ENCODE peak calls at places on chromosomes 11 and 22, in nine cellular contexts. F, I, G, V, S, T, Z, A and M are unnamed samples.

GRCh38 chr11:788953-789940 is 643 bp downstream of the CEND1 start:
- DNase-seq in F (no peak), I (no peak), G (no peak), V (no peak), S (no peak), T (no peak), Z (no peak), A (no peak), M (no peak)

GRCh38 chr11:134466909-134467567 is 55.0 kb upstream of the B3GAT1 start:
- DNase-seq in F (no peak), I (no peak), G (no peak), V (no peak), S (no peak), T (no peak), Z (no peak), A (no peak), M (peak)

GRCh38 chr11:61602775-61603569 is 22.1 kb upstream of the SYT7 start:
- DNase-seq in F (peak), I (no peak), G (no peak), V (no peak), S (no peak), T (no peak), Z (peak), A (no peak), M (peak)

GRCh38 chr11:22558638-22559037 is 67.0 kb downstream of the FANCF start:
- DNase-seq in F (no peak), I (no peak), G (no peak), V (no peak), S (no peak), T (no peak), Z (no peak), A (no peak), M (no peak)

GRCh38 chr11:64892411-64892831 is 14.0 kb upstream of the EHD1 start:
- DNase-seq in F (no peak), I (no peak), G (no peak), V (no peak), S (no peak), T (no peak), Z (no peak), A (no peak), M (no peak)

GRCh38 chr11:22192642-22193347 is at the start of gene ANO5:
- DNase-seq in F (peak), I (no peak), G (no peak), V (no peak), S (no peak), T (peak), Z (no peak), A (peak), M (peak)

GRCh38 chr22:44259366-44260215 is 53.2 kb downstream of the SHISAL1 start:
- DNase-seq in F (no peak), I (no peak), G (no peak), V (no peak), S (no peak), T (no peak), Z (no peak), A (no peak), M (no peak)

GRCh38 chr11:122951231-122951630 is 30.4 kb downstream of the BSX start:
- DNase-seq in F (no peak), I (no peak), G (no peak), V (no peak), S (no peak), T (no peak), Z (no peak), A (peak), M (no peak)

GRCh38 chr11:119179983-119180382 is 5.3 kb upstream of the NHERF4 start:
- DNase-seq in F (no peak), I (no peak), G (no peak), V (no peak), S (no peak), T (no peak), Z (no peak), A (no peak), M (peak)

GRCh38 chr22:29726512-29727247 is 6.9 kb downstream of the CABP7 start:
- DNase-seq in F (no peak), I (no peak), G (no peak), V (no peak), S (no peak), T (no peak), Z (no peak), A (no peak), M (no peak)

GRCh38 chr11:20631525-20632168 is 32.2 kb downstream of the SLC6A5 start:
- DNase-seq in F (no peak), I (no peak), G (no peak), V (no peak), S (no peak), T (no peak), Z (no peak), A (no peak), M (no peak)

GRCh38 chr11:44630511-44631210 is 65.2 kb downstream of the CD82 start:
- DNase-seq in F (no peak), I (peak), G (no peak), V (no peak), S (no peak), T (no peak), Z (no peak), A (no peak), M (peak)

GRCh38 chr11:16844268-16844667 is 105.8 kb downstream of the C11orf58 start:
- DNase-seq in F (no peak), I (no peak), G (no peak), V (no peak), S (no peak), T (no peak), Z (no peak), A (no peak), M (no peak)

GRCh38 chr11:122104381-122104780 is 11.6 kb downstream of the BLID start:
- DNase-seq in F (peak), I (no peak), G (no peak), V (no peak), S (no peak), T (no peak), Z (no peak), A (no peak), M (no peak)

GRCh38 chr22:20235453-20235991 is 32.6 kb downstream of the RTN4R start:
- DNase-seq in F (no peak), I (no peak), G (no peak), V (no peak), S (no peak), T (no peak), Z (no peak), A (no peak), M (no peak)

GRCh38 chr22:38869663-38870062 is 2.4 kb downstream of the CBX6 start:
- DNase-seq in F (no peak), I (no peak), G (no peak), V (no peak), S (no peak), T (no peak), Z (no peak), A (no peak), M (peak)

GRCh38 chr11:64357904-64358535 is 942 bp upstream of the RPS6KA4 start:
- DNase-seq in F (no peak), I (peak), G (peak), V (no peak), S (no peak), T (no peak), Z (no peak), A (no peak), M (peak)

GRCh38 chr11:77063407-77063806 is 3.4 kb upstream of the CAPN5 start:
- DNase-seq in F (no peak), I (no peak), G (no peak), V (no peak), S (no peak), T (no peak), Z (no peak), A (no peak), M (no peak)

GRCh38 chr22:35071784-35072183 is 5.8 kb downstream of the ISX start:
- DNase-seq in F (no peak), I (no peak), G (no peak), V (no peak), S (no peak), T (no peak), Z (no peak), A (no peak), M (no peak)

GRCh38 chr11:1774886-1775285 is 11.2 kb upstream of the CTSD start:
- DNase-seq in F (no peak), I (no peak), G (no peak), V (no peak), S (no peak), T (no peak), Z (no peak), A (no peak), M (no peak)

GRCh38 chr11:126438272-126438671 is 82.8 kb downstream of the ST3GAL4 start:
- DNase-seq in F (no peak), I (no peak), G (no peak), V (no peak), S (no peak), T (no peak), Z (no peak), A (no peak), M (no peak)

GRCh38 chr22:27502327-27502726 is 299.2 kb downstream of the MN1 start:
- DNase-seq in F (no peak), I (no peak), G (no peak), V (no peak), S (no peak), T (no peak), Z (no peak), A (peak), M (no peak)